ENCODE peak calls at places on chromosomes 5 and 9, in nine cellular contexts. D is SK-N-SH, A is A549, M is HCT116, P is NB4, S is WTC11, C is endothelial cell of umbilical vein, O is GM12878, Y is HepG2. V is an unnamed sample.
A peak's percentile ranks its signal among the peaks of the same experiment; 100 is the strongest.

GRCh38 chr9:80811003-80811402 is 878.3 kb downstream of the TLE1 start:
- DNase-seq in A (no peak), C (no peak), M (no peak), P (no peak), O (no peak), S (no peak), D (no peak), Y (no peak), V (no peak)

GRCh38 chr5:1352231-1352825 is 7.4 kb upstream of the CLPTM1L start:
- DNase-seq in M (no peak), A (no peak), O (no peak), P (no peak), S (no peak), Y (no peak), C (no peak), D (no peak), V (no peak)

GRCh38 chr9:111294691-111295451 is 35.2 kb downstream of the OR2K2 start:
- DNase-seq in O (no peak), C (no peak), P (no peak), D (no peak), M (no peak), A (no peak), Y (no peak), S (no peak), V (no peak)

GRCh38 chr9:115972802-115973201 is 180.8 kb upstream of the PAPPA start:
- DNase-seq in S (no peak), A (no peak), D (no peak), P (no peak), C (no peak), M (no peak), O (no peak), Y (peak; percentile 32), V (no peak)

GRCh38 chr9:77759391-77759790 is 111.3 kb upstream of the GNA14 start:
- DNase-seq in C (no peak), A (no peak), O (no peak), P (no peak), M (no peak), Y (no peak), S (no peak), D (no peak), V (no peak)

GRCh38 chr9:132806723-132807421 is 71.2 kb downstream of the AK8 start:
- DNase-seq in P (no peak), C (no peak), Y (no peak), O (no peak), D (no peak), M (no peak), S (peak; percentile 75), A (no peak), V (no peak)

GRCh38 chr5:136192015-136192525 is 892 bp downstream of the SMIM32 start:
- DNase-seq in C (no peak), S (no peak), P (no peak), O (no peak), Y (no peak), D (peak; percentile 43), M (no peak), A (no peak), V (no peak)

GRCh38 chr9:127963359-127964064 is 17.3 kb downstream of the EEIG1 start:
- DNase-seq in P (no peak), A (no peak), S (no peak), C (no peak), O (no peak), M (no peak), D (no peak), Y (no peak), V (no peak)

GRCh38 chr9:68802525-68803015 is 97.5 kb downstream of the PIP5K1B start:
- DNase-seq in D (no peak), O (peak; percentile 91), M (no peak), A (no peak), C (no peak), Y (no peak), S (no peak), P (no peak), V (no peak)

GRCh38 chr5:111998871-111999270 is 241.9 kb upstream of the NREP start:
- DNase-seq in Y (no peak), D (no peak), A (no peak), S (no peak), M (no peak), P (no peak), O (no peak), C (no peak), V (no peak)

GRCh38 chr5:2300861-2301610 is 418.3 kb upstream of the IRX4 start:
- DNase-seq in C (no peak), O (no peak), Y (no peak), A (no peak), D (no peak), P (no peak), S (no peak), M (no peak), V (no peak)

GRCh38 chr9:137301086-137301947 is 754 bp downstream of the NRARP start:
- DNase-seq in P (peak; percentile 64), C (peak; percentile 63), M (peak; percentile 29), A (no peak), D (peak; percentile 86), S (peak; percentile 60), O (no peak), Y (no peak), V (peak; percentile 85)

GRCh38 chr5:180174587-180174972 is 34.4 kb downstream of the RASGEF1C start:
- DNase-seq in Y (no peak), D (no peak), S (no peak), C (no peak), A (no peak), O (no peak), M (no peak), P (no peak), V (no peak)

GRCh38 chr5:82644229-82644628 is 366.1 kb upstream of the RPS23 start:
- DNase-seq in M (no peak), C (no peak), S (no peak), D (no peak), A (no peak), Y (no peak), P (no peak), O (no peak), V (no peak)

GRCh38 chr5:1129725-1130082 is 17.8 kb upstream of the SLC12A7 start:
- DNase-seq in M (no peak), A (no peak), D (no peak), Y (no peak), O (no peak), C (no peak), S (no peak), P (no peak), V (no peak)

GRCh38 chr9:84782228-84782866 is 112.8 kb downstream of the NTRK2 start:
- DNase-seq in O (no peak), S (no peak), Y (no peak), P (no peak), M (no peak), D (no peak), A (no peak), C (peak; percentile 90), V (no peak)

GRCh38 chr5:59356813-59357381 is 536.6 kb downstream of the PDE4D start:
- DNase-seq in M (no peak), C (no peak), P (peak; percentile 47), O (no peak), S (peak; percentile 47), D (no peak), A (no peak), Y (no peak), V (no peak)

GRCh38 chr9:87084407-87084806 is 137.1 kb upstream of the GAS1 start:
- DNase-seq in P (no peak), O (no peak), Y (no peak), A (no peak), C (no peak), D (no peak), S (no peak), M (no peak), V (no peak)

GRCh38 chr5:164002653-164003052 is 497.2 kb downstream of the MAT2B start:
- DNase-seq in Y (no peak), C (no peak), A (no peak), M (no peak), P (no peak), D (no peak), O (no peak), S (no peak), V (no peak)

GRCh38 chr5:157342822-157343402 is 77.0 kb downstream of the CYFIP2 start:
- DNase-seq in O (no peak), A (peak; percentile 71), S (peak; percentile 66), M (peak; percentile 23), C (peak; percentile 28), P (peak; percentile 32), D (peak; percentile 62), Y (peak; percentile 22), V (peak; percentile 49)
- TF ChIP-seq MAX in O (no peak), A (no peak), S (no peak), M (no peak), C (no peak), P (no peak), D (no peak), Y (no peak), V (no peak)

GRCh38 chr5:177402271-177403043 is 2.0 kb upstream of the PFN3 start:
- DNase-seq in O (no peak), D (peak; percentile 81), M (peak; percentile 82), C (no peak), Y (no peak), P (peak; percentile 46), S (peak; percentile 90), A (peak; percentile 97), V (no peak)
- TF ChIP-seq MAX in O (no peak), D (peak; percentile 24), M (no peak), C (no peak), Y (no peak), P (no peak), S (peak; percentile 100), A (peak; percentile 97), V (no peak)

DNA sequence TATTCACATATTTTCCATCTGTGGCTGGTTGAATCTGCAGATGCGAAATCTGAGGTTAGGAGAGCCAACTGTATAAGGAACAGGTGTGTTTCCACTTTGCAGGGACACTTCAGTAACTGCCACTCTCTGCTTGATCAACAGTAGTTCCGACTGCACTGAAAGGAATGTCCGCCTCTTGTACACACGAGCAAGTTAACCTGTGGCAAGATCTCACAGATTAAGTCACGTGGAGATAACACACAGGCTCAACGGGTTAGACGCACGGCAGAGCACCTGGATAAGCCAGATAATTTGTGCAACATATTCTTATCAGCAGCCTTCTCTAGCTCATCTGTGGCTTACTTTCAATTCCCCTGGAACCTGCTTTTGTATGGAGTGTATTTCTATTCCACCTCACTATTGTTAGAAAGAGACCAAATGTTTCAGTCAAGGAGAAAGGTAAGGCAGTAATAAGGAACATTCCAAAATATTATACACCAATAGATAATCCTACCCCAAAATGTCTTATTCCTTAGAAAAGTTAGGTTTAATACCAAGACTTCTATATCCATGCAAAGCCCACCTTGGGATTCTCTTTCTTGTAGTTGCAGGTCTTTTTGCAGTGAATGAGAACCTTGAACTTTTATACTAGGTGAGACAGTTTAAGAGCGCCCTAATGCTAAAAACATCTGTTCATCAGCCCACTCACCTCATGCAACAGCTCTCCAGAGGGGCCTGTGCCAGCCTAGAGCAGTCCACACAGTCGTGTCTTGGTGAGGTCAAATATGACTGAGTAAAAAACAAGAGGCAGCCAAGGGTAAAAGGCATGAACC is 6.5 kb upstream of the C9 start:
- DNase-seq in P (no peak), Y (no peak), O (no peak), M (no peak), S (no peak), D (no peak), C (no peak), A (no peak), V (no peak)
- TF ChIP-seq MAX in P (no peak), Y (no peak), O (no peak), M (no peak), S (no peak), D (no peak), C (no peak), A (no peak), V (no peak)

DNA sequence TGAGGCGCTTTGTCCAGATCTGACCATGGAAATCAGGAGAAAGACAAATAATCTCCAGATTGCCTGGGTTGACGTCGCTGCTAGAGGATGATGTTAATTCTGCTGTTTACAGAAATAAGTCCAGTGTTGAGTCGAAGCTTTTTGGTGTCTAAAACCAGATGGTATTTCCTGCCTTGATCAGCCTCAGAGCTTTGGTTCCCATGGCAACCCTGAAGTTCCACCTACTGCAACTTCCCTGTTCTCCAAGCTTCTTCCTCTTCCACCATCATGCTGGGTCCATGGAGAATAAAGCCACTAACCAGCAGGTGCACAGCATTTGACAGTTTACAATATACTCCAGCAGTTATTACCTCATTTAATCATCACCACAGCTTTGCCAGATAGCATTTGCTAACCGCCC is 18.0 kb upstream of the GABBR2 start:
- DNase-seq in M (no peak), P (peak; percentile 73), C (no peak), S (no peak), O (no peak), D (no peak), A (no peak), Y (no peak), V (no peak)
- TF ChIP-seq MAX in M (no peak), P (no peak), C (no peak), S (no peak), O (no peak), D (no peak), A (no peak), Y (no peak), V (no peak)